ENCODE peak calls at places on chromosome 3, in seven cellular contexts. B is GM12891; S is pulmonary artery endothelial cell; K is frontal cortex; G is germinal center; O is A549; C is stimulated activated CD8-positive, alpha-beta memory T cell treated with anti-CD3 and anti-CD28 coated beads, Interleukin-4, amount 100 ng/mL, for 24 hours. H is an unnamed sample.

GRCh38 chr3:30357897-30358296 is 248.5 kb upstream of the TGFBR2 start:
- DNase-seq in O (peak), B (no peak), G (no peak), C (no peak), K (no peak), S (no peak), H (no peak)

GRCh38 chr3:186510374-186511079 is 33.7 kb downstream of the CRYGS start:
- DNase-seq in B (no peak), K (no peak), O (no peak), G (no peak), S (no peak), C (no peak), H (no peak)

GRCh38 chr3:41508063-41508696 is 308.9 kb downstream of the CTNNB1 start:
- DNase-seq in S (no peak), C (no peak), G (no peak), O (no peak), B (no peak), K (no peak), H (peak)

GRCh38 chr3:9062570-9062969 is 99.3 kb upstream of the RAD18 start:
- DNase-seq in K (no peak), G (no peak), O (no peak), C (no peak), S (no peak), B (no peak), H (no peak)

GRCh38 chr3:48273594-48274211 is 32.8 kb downstream of the ZNF589 start:
- DNase-seq in C (peak), B (peak), G (peak), K (peak), O (peak), S (peak), H (no peak)

GRCh38 chr3:139447486-139447885 is 28.8 kb downstream of the RBP2 start:
- DNase-seq in K (no peak), C (no peak), B (no peak), G (no peak), O (no peak), S (no peak), H (no peak)

GRCh38 chr3:30448436-30448835 is 158.0 kb upstream of the TGFBR2 start:
- DNase-seq in O (no peak), S (no peak), C (no peak), K (no peak), B (no peak), G (no peak), H (no peak)

GRCh38 chr3:28916713-28917499 is 364.0 kb upstream of the RBMS3 start:
- DNase-seq in G (peak), K (no peak), O (no peak), C (no peak), B (no peak), S (peak), H (no peak)

GRCh38 chr3:180403156-180403555 is 198.8 kb upstream of the TTC14 start:
- DNase-seq in G (no peak), O (no peak), K (no peak), S (no peak), B (no peak), C (no peak), H (no peak)

GRCh38 chr3:124557433-124558232 is 172.6 kb upstream of the UMPS start:
- DNase-seq in S (peak), G (no peak), C (no peak), O (no peak), K (no peak), B (no peak), H (no peak)

GRCh38 chr3:128457918-128458317 is 8.8 kb downstream of the DNAJB8 start:
- DNase-seq in S (no peak), B (no peak), K (no peak), C (no peak), G (no peak), O (no peak), H (no peak)

GRCh38 chr3:135929670-135930069 is 35.9 kb upstream of the PPP2R3A start:
- DNase-seq in K (no peak), S (no peak), B (no peak), G (no peak), O (no peak), C (no peak), H (no peak)

GRCh38 chr3:38634133-38634532 is 15.4 kb downstream of the SCN5A start:
- DNase-seq in B (no peak), O (no peak), S (no peak), G (no peak), C (no peak), K (no peak), H (no peak)

GRCh38 chr3:193345431-193345830 is 33.1 kb downstream of the ATP13A5 start:
- DNase-seq in G (no peak), S (no peak), B (no peak), K (no peak), C (no peak), O (no peak), H (no peak)

H was measured in RWPE2.